ENCODE peak calls at places on chromosomes 3 and 15, in four cellular contexts. H, W, O and C are unnamed samples.
A peak's percentile ranks its signal among the peaks of the same experiment; 100 is the strongest.

GRCh38 chr3:13378155-13378554 is 42.0 kb downstream of the NUP210 start:
- DNase-seq in W (no peak), O (no peak), H (no peak), C (no peak)

GRCh38 chr3:107663266-107663665 is 140.5 kb downstream of the BBX start:
- DNase-seq in W (no peak), O (no peak), H (no peak), C (no peak)

GRCh38 chr15:81229596-81229995 is 32.9 kb downstream of the IL16 start:
- DNase-seq in O (no peak), H (no peak), W (no peak), C (peak; percentile 25)

GRCh38 chr15:63288778-63289378 is 11.5 kb downstream of the APH1B start:
- DNase-seq in H (no peak), W (peak; percentile 82), O (no peak), C (peak; percentile 24)

GRCh38 chr3:10927551-10927950 is 65.0 kb upstream of the SLC6A1 start:
- DNase-seq in O (no peak), W (no peak), H (no peak), C (no peak)

GRCh38 chr15:90154246-90154645 is 46.9 kb upstream of the SEMA4B start:
- DNase-seq in W (no peak), O (no peak), H (no peak), C (no peak)

GRCh38 chr15:84981711-84982300 is at the start of gene PDE8A:
- DNase-seq in W (peak; percentile 52), H (no peak), O (peak; percentile 29), C (peak; percentile 16)

GRCh38 chr15:66611257-66612053 is 45.7 kb upstream of the LCTL start:
- DNase-seq in O (peak; percentile 52), H (no peak), W (no peak), C (no peak)

GRCh38 chr3:153219147-153219546 is 57.1 kb downstream of the RAP2B start:
- DNase-seq in W (peak; percentile 32), O (no peak), H (no peak), C (no peak)

GRCh38 chr15:80613762-80614365 is 81.2 kb upstream of the ABHD17C start:
- DNase-seq in O (no peak), W (no peak), H (no peak), C (no peak)

GRCh38 chr15:79283252-79284048 is 928 bp downstream of the ANKRD34C start:
- DNase-seq in H (no peak), W (peak; percentile 47), O (peak; percentile 75), C (no peak)

GRCh38 chr3:30289324-30289723 is 317.1 kb upstream of the TGFBR2 start:
- DNase-seq in H (no peak), W (peak; percentile 57), O (no peak), C (no peak)

GRCh38 chr3:45453083-45453482 is 64.7 kb downstream of the LARS2 start:
- DNase-seq in H (no peak), O (no peak), W (no peak), C (no peak)

GRCh38 chr15:67048281-67049279 is 16.8 kb upstream of the SMAD3 start:
- DNase-seq in W (peak; percentile 92), O (no peak), H (no peak), C (no peak)